ENCODE peak calls at places on chromosome 4, in four cellular contexts. A is left lung, Y is ovary, B is neuronal stem cell. F is an unnamed sample. For H3K9me3, the result is how much of the 10 kb centered on the place peaks cover.

GRCh38 chr4:101074326-101074725 is 273.0 kb downstream of the PPP3CA start:
- DNase-seq in B (no peak), A (no peak), Y (no peak), F (no peak)

GRCh38 chr4:153038493-153039311 is 102.6 kb downstream of the FHDC1 start:
- DNase-seq in A (no peak), B (no peak), Y (no peak), F (no peak)

GRCh38 chr4:158934996-158935669 is 166.3 kb downstream of the FNIP2 start:
- DNase-seq in A (no peak), Y (no peak), B (peak), F (no peak)

GRCh38 chr4:18171896-18172295 is 150.3 kb upstream of the LCORL start:
- DNase-seq in Y (no peak), B (no peak), A (no peak), F (no peak)

GRCh38 chr4:40736910-40737309 is 12.8 kb upstream of the NSUN7 start:
- DNase-seq in B (no peak), A (no peak), Y (no peak), F (no peak)

GRCh38 chr4:141081921-141082381 is 51.3 kb downstream of the RNF150 start:
- DNase-seq in Y (no peak), B (no peak), A (no peak), F (peak)

GRCh38 chr4:1604706-1605205 is 79.4 kb downstream of the FAM53A start:
- DNase-seq in A (peak), Y (no peak), B (no peak), F (no peak)

GRCh38 chr4:114364857-114365256 is 233.8 kb upstream of the UGT8 start:
- DNase-seq in Y (no peak), A (no peak), B (no peak), F (no peak)

GRCh38 chr4:73753215-73753614 is 12.8 kb downstream of the CXCL8 start:
- DNase-seq in Y (no peak), A (no peak), B (no peak), F (no peak)

GRCh38 chr4:40613456-40613855 is 16.2 kb downstream of the RBM47 start:
- DNase-seq in Y (no peak), A (no peak), B (no peak), F (no peak)

GRCh38 chr4:145694929-145695328 is 15.0 kb downstream of the C4orf51 start:
- DNase-seq in B (no peak), Y (no peak), A (no peak), F (no peak)

GRCh38 chr4:119721878-119722277 is 93.3 kb upstream of the PDE5A start:
- DNase-seq in B (no peak), A (no peak), Y (no peak), F (no peak)

GRCh38 chr4:153823483-153823882 is 34.6 kb upstream of the SFRP2 start:
- DNase-seq in B (no peak), Y (no peak), A (no peak), F (no peak)

GRCh38 chr4:143424276-143424675 is 87.6 kb downstream of the GAB1 start:
- DNase-seq in Y (no peak), A (no peak), B (no peak), F (no peak)

GRCh38 chr4:10715135-10715534 is 30.6 kb upstream of the CLNK start:
- DNase-seq in A (no peak), B (no peak), Y (no peak), F (no peak)

GRCh38 chr4:123361195-123361861 is 35.3 kb upstream of the SPRY1 start:
- DNase-seq in B (no peak), A (no peak), Y (no peak), F (no peak)

GRCh38 chr4:88106205-88106604 is 52.2 kb downstream of the ABCG2 start:
- DNase-seq in Y (no peak), A (no peak), B (no peak), F (no peak)

GRCh38 chr4:184237612-184238011 is 19.9 kb upstream of the ENPP6 start:
- DNase-seq in A (no peak), Y (no peak), B (no peak), F (no peak)

GRCh38 chr4:87068591-87069021 is 133.8 kb downstream of the AFF1 start:
- DNase-seq in B (no peak), A (no peak), Y (no peak), F (peak)

GRCh38 chr4:100379583-100380105 is 138.2 kb downstream of the EMCN start:
- DNase-seq in Y (no peak), B (no peak), A (peak), F (no peak)

GRCh38 chr4:123418486-123418931 is 21.9 kb downstream of the SPRY1 start:
- DNase-seq in B (peak), A (no peak), Y (no peak), F (peak)

GRCh38 chr4:142282870-142283431 is 563.1 kb downstream of the INPP4B start:
- DNase-seq in Y (no peak), B (peak), A (no peak), F (peak)

GRCh38 chr4:70739496-70740337 is 18.0 kb downstream of the RUFY3 start:
- DNase-seq in Y (no peak), B (no peak), A (no peak), F (no peak)

GRCh38 chr4:59400334-59400733 is 1799.8 kb upstream of the ADGRL3 start:
- DNase-seq in A (no peak), B (no peak), Y (no peak), F (no peak)

GRCh38 chr4:38860788-38861424 is 4.3 kb upstream of the TLR6 start:
- DNase-seq in A (no peak), Y (no peak), B (peak), F (no peak)

GRCh38 chr4:1380368-1381151 is 25.7 kb downstream of the NKX1-1 start:
- DNase-seq in B (no peak), A (peak), Y (peak), F (no peak)

GRCh38 chr4:52246834-52247233 is 195.7 kb downstream of the SPATA18 start:
- DNase-seq in A (no peak), Y (no peak), B (no peak), F (no peak)

GRCh38 chr4:88818650-88819470 is 121.2 kb upstream of the NAP1L5 start:
- DNase-seq in B (peak), Y (peak), A (no peak), F (no peak)

GRCh38 chr4:30716671-30717207 is 3.4 kb upstream of the PCDH7 start:
- DNase-seq in A (no peak), Y (no peak), B (peak), F (no peak)

GRCh38 chr4:106136777-106137331 is 179.2 kb downstream of the TBCK start:
- DNase-seq in Y (no peak), A (no peak), B (no peak), F (no peak)

GRCh38 chr4:156594619-156595018 is 377.0 kb downstream of the PDGFC start:
- DNase-seq in A (no peak), B (no peak), Y (no peak), F (no peak)

GRCh38 chr4:39834269-39834668 is 136.3 kb downstream of the UBE2K start:
- DNase-seq in A (no peak), B (no peak), Y (no peak), F (no peak)

GRCh38 chr4:48939785-48940184 is 33.2 kb upstream of the OCIAD2 start:
- DNase-seq in A (no peak), B (no peak), Y (no peak), F (peak)

GRCh38 chr4:82984459-82984858 is 26.2 kb downstream of the LIN54 start:
- DNase-seq in A (no peak), B (no peak), Y (no peak), F (no peak)

GRCh38 chr4:33512397-33512796 is 2731.9 kb downstream of the ARAP2 start:
- DNase-seq in B (no peak), A (no peak), Y (no peak), F (no peak)

GRCh38 chr4:143359794-143360193 is 23.1 kb downstream of the GAB1 start:
- DNase-seq in B (no peak), A (no peak), Y (no peak), F (peak)

GRCh38 chr4:45946699-45947098 is 177.2 kb downstream of the GABRG1 start:
- DNase-seq in B (no peak), Y (no peak), A (no peak), F (peak)

GRCh38 chr4:136934601-136935000 is 597.7 kb downstream of the PCDH18 start:
- DNase-seq in Y (no peak), B (no peak), A (no peak), F (peak)

GRCh38 chr4:101306225-101306624 is 41.1 kb downstream of the PPP3CA start:
- DNase-seq in A (no peak), Y (no peak), B (no peak), F (no peak)

GRCh38 chr4:74366367-74366891 is 1.5 kb downstream of the EREG start:
- DNase-seq in A (no peak), B (no peak), Y (no peak), F (no peak)

GRCh38 chr4:8048856-8049686 is 109.4 kb upstream of the AFAP1 start:
- DNase-seq in A (no peak), Y (no peak), B (no peak), F (no peak)

GRCh38 chr4:8047837-8048678 is 108.4 kb upstream of the AFAP1 start:
- DNase-seq in B (no peak), A (no peak), Y (no peak), F (no peak)

GRCh38 chr4:8045909-8046308 is 106.2 kb upstream of the AFAP1 start:
- DNase-seq in B (no peak), Y (no peak), A (no peak), F (no peak)

GRCh38 chr4:8044699-8045098 is 105.0 kb upstream of the AFAP1 start:
- DNase-seq in B (no peak), Y (no peak), A (no peak), F (no peak)

GRCh38 chr4:8046925-8047541 is 107.4 kb upstream of the AFAP1 start:
- DNase-seq in B (no peak), Y (no peak), A (no peak), F (no peak)
- H3K9me3 ChIP-seq in B (under half), Y (under half), A (under half), F (under half)

DNA sequence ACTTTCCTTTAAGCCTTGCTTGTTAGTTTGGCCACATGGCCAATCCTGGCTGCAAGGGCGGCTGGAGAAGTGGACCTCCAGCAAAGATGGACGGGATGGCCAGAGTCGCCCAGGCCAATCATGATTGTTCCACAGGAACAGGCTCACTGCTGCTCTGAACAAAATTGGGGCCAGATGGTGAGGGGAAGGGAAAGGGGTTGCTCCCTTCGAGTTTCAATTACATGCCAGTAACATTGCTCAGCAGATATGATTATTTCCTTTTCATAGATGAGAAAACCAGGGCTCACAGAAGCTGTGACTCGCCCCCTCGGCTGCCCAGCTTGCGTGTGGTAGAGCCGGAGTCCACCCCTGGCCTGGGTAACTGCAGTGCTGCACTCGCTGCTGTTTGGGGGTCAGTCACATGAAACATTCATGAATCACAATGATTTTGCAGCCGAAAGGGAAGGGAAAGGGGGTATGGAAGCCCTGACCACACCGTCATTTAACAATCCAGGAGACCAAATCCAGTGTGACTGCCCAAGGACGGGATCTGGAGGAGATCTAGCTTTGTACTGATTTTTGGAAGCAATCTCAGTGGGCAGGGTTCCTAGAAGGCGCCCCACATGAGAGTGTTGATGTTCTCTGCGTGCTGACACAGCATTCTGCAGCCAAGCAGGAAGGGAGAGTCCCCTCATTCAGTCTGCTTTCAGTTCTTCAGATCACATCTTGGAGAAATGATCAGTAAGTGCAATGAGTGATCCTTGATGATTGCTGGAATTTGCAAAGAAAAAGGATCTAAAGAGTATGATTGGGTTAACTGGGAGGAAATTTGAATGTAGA is 77.3 kb upstream of the MSX1 start:
- DNase-seq in Y (peak), A (no peak), B (no peak), F (no peak)
- H3K27ac ChIP-seq in Y (no peak), A (no peak), B (no peak), F (no peak)

DNA sequence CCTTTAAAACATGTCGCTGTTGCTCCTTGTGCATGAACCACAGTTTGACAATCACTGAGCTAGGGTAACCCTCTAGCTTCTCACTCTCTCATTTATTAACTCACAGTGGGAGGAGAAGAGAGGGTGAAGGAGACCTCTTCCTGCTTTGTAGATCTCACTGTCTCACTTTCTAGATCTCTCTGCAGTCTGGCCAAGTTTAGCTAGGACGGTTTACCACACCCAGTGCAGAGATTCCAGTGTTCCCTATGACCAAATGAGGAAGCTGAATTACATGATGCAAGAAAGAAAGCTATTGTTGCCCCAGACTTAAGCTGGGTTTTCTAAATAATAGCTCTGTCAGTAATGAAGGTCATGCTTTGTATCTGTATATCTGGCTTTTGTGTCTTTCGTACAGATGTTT is 582.5 kb downstream of the FSTL5 start:
- DNase-seq in Y (no peak), B (no peak), A (no peak), F (no peak)
- H3K9me3 ChIP-seq in Y (under half), B (under half), A (under half), F (under half)

DNA sequence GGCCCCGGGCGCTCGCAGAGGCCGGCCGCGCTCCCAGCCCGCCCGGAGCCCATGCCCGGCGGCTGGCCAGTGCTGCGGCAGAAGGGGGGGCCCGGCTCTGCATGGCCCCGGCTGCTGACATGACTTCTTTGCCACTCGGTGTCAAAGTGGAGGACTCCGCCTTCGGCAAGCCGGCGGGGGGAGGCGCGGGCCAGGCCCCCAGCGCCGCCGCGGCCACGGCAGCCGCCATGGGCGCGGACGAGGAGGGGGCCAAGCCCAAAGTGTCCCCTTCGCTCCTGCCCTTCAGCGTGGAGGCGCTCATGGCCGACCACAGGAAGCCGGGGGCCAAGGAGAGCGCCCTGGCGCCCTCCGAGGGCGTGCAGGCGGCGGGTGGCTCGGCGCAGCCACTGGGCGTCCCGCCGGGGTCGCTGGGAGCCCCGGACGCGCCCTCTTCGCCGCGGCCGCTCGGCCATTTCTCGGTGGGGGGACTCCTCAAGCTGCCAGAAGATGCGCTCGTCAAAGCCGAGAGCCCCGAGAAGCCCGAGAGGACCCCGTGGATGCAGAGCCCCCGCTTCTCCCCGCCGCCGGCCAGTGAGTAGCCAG is 425 bp downstream of the MSX1 start:
- DNase-seq in Y (no peak), A (no peak), B (no peak), F (no peak)
- H3K27ac ChIP-seq in Y (no peak), A (peak), B (no peak), F (no peak)

GRCh38 chr4:99013884-99014523 is 18.5 kb downstream of the METAP1 start:
- DNase-seq in A (no peak), Y (no peak), B (no peak), F (no peak)
- H3K9me3 ChIP-seq in A (under half), Y (under half), B (under half), F (under half)

GRCh38 chr4:80070880-80071620 is 2.0 kb downstream of the ANTXR2 start:
- DNase-seq in A (no peak), B (no peak), Y (no peak), F (no peak)
- H3K27ac ChIP-seq in A (peak), B (no peak), Y (peak), F (no peak)

F was measured in SK-N-MC.